ENCODE peak calls at places on chromosomes 4 and X, in four cellular contexts. M is HCT116, X is HepG2, G is K562. A is an unnamed sample.

GRCh38 chrX:13485167-13485566 is 84.2 kb upstream of the EGFL6 start:
- DNase-seq in M (no peak), X (no peak), G (no peak), A (no peak)

GRCh38 chr4:84995386-84995785 is 28.9 kb upstream of the WDFY3 start:
- DNase-seq in M (no peak), X (no peak), G (no peak), A (no peak)

GRCh38 chr4:183099537-183100297 is 660 bp downstream of the WWC2 start:
- DNase-seq in M (no peak), X (peak), G (peak), A (no peak)

GRCh38 chr4:163398238-163398637 is 54.5 kb downstream of the NPY5R start:
- DNase-seq in M (no peak), X (no peak), G (no peak), A (no peak)

GRCh38 chr4:83757121-83757621 is 221.3 kb downstream of the GPAT3 start:
- DNase-seq in M (no peak), X (no peak), G (peak), A (no peak)

GRCh38 chr4:98466868-98467599 is 191.4 kb downstream of the TSPAN5 start:
- DNase-seq in M (no peak), X (no peak), G (no peak), A (no peak)

GRCh38 chr4:75251547-75251946 is 262.7 kb downstream of the RCHY1 start:
- DNase-seq in M (no peak), X (no peak), G (no peak), A (no peak)

GRCh38 chrX:150049647-150050046 is 111.4 kb upstream of the EOLA2 start:
- DNase-seq in M (no peak), X (no peak), G (no peak), A (no peak)

GRCh38 chr4:140242357-140243284 is 88.6 kb upstream of the MAML3 start:
- DNase-seq in M (no peak), X (no peak), G (no peak), A (no peak)

GRCh38 chr4:77015390-77015789 is 60.4 kb downstream of the CCNI start:
- DNase-seq in M (no peak), X (no peak), G (no peak), A (no peak)

GRCh38 chr4:122712782-122713181 is 19.7 kb upstream of the BBS12 start:
- DNase-seq in M (no peak), X (no peak), G (no peak), A (no peak)

GRCh38 chrX:96929036-96929435 is 45.3 kb downstream of the RPA4 start:
- DNase-seq in M (no peak), X (no peak), G (no peak), A (no peak)
- TF ChIP-seq ELF1 in M (no peak), X (no peak), G (no peak), A (no peak)

DNA sequence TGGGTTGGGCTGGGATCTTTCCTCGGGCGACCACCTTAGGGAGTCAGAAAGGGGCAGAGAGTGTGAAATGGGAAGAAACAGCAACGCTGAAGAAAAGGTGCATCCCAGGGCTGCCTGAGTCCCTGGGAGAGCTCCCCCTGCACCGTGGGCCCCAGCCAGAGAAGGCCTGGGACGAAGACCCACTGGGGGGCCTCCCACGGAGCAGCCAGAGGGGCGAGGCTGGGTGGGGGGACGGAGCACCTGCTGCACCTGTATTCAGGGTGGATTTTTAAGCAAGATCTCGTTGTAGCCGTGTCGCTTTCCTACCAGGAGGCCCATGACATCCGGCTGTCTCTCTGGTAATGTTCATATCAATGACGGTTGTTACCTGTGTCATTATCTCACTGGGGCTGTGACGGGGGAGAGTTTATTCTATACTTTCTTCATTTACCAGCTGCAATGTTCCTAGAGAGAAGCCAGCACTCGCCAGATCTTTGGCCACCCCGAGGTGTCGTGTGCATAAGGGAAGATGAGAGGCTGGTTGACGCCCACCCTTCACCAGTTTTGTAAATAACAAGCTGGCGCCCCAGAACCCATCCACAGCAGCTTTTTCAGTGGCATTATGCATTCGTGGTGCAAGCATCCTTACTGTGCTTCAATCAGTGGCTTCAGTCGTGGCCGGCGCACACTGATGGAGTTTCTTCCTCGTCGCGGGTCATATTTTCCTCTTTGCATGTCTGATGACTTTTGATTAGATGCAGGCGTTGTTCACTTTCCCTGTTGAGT is 5.6 kb upstream of the PCGF3 start:
- DNase-seq in M (no peak), X (no peak), G (no peak), A (no peak)
- TF ChIP-seq ELF1 in M (no peak), X (no peak), G (no peak), A (no peak)

DNA sequence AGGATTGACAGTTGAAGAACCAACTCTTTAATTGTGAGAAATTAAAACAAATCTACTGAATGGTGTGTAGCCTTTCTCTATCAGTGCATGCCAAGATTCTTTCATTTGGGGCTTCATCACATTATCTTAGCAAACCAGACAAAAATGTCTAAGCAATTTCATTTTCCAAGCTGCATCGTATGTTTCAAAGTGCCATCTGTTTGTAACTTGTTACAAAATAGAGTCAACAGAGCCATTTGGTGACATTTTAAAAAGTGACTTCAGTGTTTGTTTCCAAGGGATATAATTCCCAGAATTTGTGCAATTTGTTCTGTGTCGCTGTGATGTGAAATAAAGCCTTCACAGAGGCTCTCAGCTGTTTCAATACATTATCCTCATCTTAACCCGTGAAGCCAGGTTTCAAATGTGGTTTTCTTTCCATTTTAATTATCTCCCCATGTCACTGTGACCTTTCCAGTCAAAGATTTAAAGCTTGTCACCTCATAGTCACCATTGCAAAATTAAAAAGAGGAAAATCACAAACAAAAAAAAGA is 46.0 kb upstream of the C1QTNF7 start:
- DNase-seq in M (no peak), X (no peak), G (no peak), A (no peak)
- TF ChIP-seq ELF1 in M (no peak), X (no peak), G (no peak), A (no peak)

GRCh38 chr4:109801099-109801789 is 555 bp downstream of the CFI start:
- DNase-seq in M (no peak), X (no peak), G (no peak), A (no peak)
- TF ChIP-seq ELF1 in M (no peak), X (no peak), G (no peak), A (no peak)

A was measured in SK-N-SH.